ENCODE peak calls at places on chromosomes 16 and 17, in nine cellular contexts. One of them, this sample, is unnamed.

GRCh38 chr17:64202683-64203430 is 60.2 kb downstream of the TEX2 start:
- DNase-seq in tibial nerve: no peak
- DNase-seq in T-helper 2 cell: no peak
- DNase-seq in Caki2: no peak
- DNase-seq in H7: no peak
- DNase-seq in transverse colon: no peak
- DNase-seq in Calu3: no peak
- DNase-seq in fibroblast of pulmonary artery: peak
- DNase-seq in GM12892: no peak
- DNase-seq in this sample: no peak

GRCh38 chr17:77107506-77108433 is 33.0 kb upstream of the SEC14L1 start:
- DNase-seq in H7: no peak
- DNase-seq in tibial nerve: no peak
- DNase-seq in transverse colon: peak
- DNase-seq in Caki2: no peak
- DNase-seq in T-helper 2 cell: peak
- DNase-seq in GM12892: peak
- DNase-seq in Calu3: no peak
- DNase-seq in fibroblast of pulmonary artery: peak
- DNase-seq in this sample: peak

GRCh38 chr17:7046127-7046724 is 2.3 kb upstream of the SLC16A11 start:
- DNase-seq in H7: peak
- DNase-seq in fibroblast of pulmonary artery: no peak
- DNase-seq in Calu3: peak
- DNase-seq in transverse colon: peak
- DNase-seq in T-helper 2 cell: no peak
- DNase-seq in GM12892: no peak
- DNase-seq in Caki2: no peak
- DNase-seq in tibial nerve: no peak
- DNase-seq in this sample: peak

GRCh38 chr17:43949777-43950176 is 4.0 kb downstream of the PYY start:
- DNase-seq in T-helper 2 cell: no peak
- DNase-seq in H7: no peak
- DNase-seq in tibial nerve: no peak
- DNase-seq in Caki2: no peak
- DNase-seq in fibroblast of pulmonary artery: no peak
- DNase-seq in Calu3: no peak
- DNase-seq in transverse colon: no peak
- DNase-seq in GM12892: no peak
- DNase-seq in this sample: no peak

GRCh38 chr17:41333836-41334235 is 16.8 kb downstream of the KRT33A start:
- DNase-seq in tibial nerve: no peak
- DNase-seq in transverse colon: no peak
- DNase-seq in GM12892: no peak
- DNase-seq in H7: no peak
- DNase-seq in Caki2: no peak
- DNase-seq in T-helper 2 cell: no peak
- DNase-seq in Calu3: no peak
- DNase-seq in fibroblast of pulmonary artery: no peak
- DNase-seq in this sample: no peak

GRCh38 chr17:1709403-1709891 is 730 bp downstream of the TLCD2 start:
- DNase-seq in T-helper 2 cell: no peak
- DNase-seq in transverse colon: no peak
- DNase-seq in GM12892: no peak
- DNase-seq in tibial nerve: no peak
- DNase-seq in fibroblast of pulmonary artery: no peak
- DNase-seq in H7: peak
- DNase-seq in Calu3: no peak
- DNase-seq in Caki2: no peak
- DNase-seq in this sample: peak

GRCh38 chr17:27540300-27541105 is 84.3 kb downstream of the KSR1 start:
- DNase-seq in fibroblast of pulmonary artery: peak
- DNase-seq in H7: no peak
- DNase-seq in tibial nerve: peak
- DNase-seq in transverse colon: peak
- DNase-seq in GM12892: no peak
- DNase-seq in Caki2: peak
- DNase-seq in T-helper 2 cell: no peak
- DNase-seq in Calu3: no peak
- DNase-seq in this sample: peak

GRCh38 chr17:68509151-68510057 is 2.8 kb upstream of the PRKAR1A start:
- DNase-seq in fibroblast of pulmonary artery: no peak
- DNase-seq in Caki2: no peak
- DNase-seq in H7: no peak
- DNase-seq in GM12892: no peak
- DNase-seq in Calu3: no peak
- DNase-seq in tibial nerve: peak
- DNase-seq in transverse colon: peak
- DNase-seq in T-helper 2 cell: no peak
- DNase-seq in this sample: no peak

GRCh38 chr17:74917430-74917829 is 5.6 kb downstream of the USH1G start:
- DNase-seq in H7: no peak
- DNase-seq in Caki2: no peak
- DNase-seq in T-helper 2 cell: no peak
- DNase-seq in tibial nerve: no peak
- DNase-seq in Calu3: no peak
- DNase-seq in fibroblast of pulmonary artery: no peak
- DNase-seq in transverse colon: no peak
- DNase-seq in GM12892: no peak
- DNase-seq in this sample: no peak

GRCh38 chr17:79214459-79214858 is 139.8 kb downstream of the ENGASE start:
- DNase-seq in Calu3: no peak
- DNase-seq in T-helper 2 cell: no peak
- DNase-seq in H7: peak
- DNase-seq in Caki2: no peak
- DNase-seq in GM12892: no peak
- DNase-seq in tibial nerve: no peak
- DNase-seq in fibroblast of pulmonary artery: no peak
- DNase-seq in transverse colon: no peak
- DNase-seq in this sample: no peak

GRCh38 chr16:3503513-3503912 is 2.7 kb downstream of the CLUAP1 start:
- DNase-seq in Calu3: peak
- DNase-seq in Caki2: no peak
- DNase-seq in GM12892: no peak
- DNase-seq in H7: no peak
- DNase-seq in tibial nerve: no peak
- DNase-seq in transverse colon: no peak
- DNase-seq in T-helper 2 cell: no peak
- DNase-seq in fibroblast of pulmonary artery: no peak
- DNase-seq in this sample: no peak

GRCh38 chr17:1058423-1059130 is 61.6 kb downstream of the TIMM22 start:
- DNase-seq in Caki2: peak
- DNase-seq in transverse colon: peak
- DNase-seq in GM12892: no peak
- DNase-seq in fibroblast of pulmonary artery: peak
- DNase-seq in T-helper 2 cell: peak
- DNase-seq in tibial nerve: peak
- DNase-seq in Calu3: peak
- DNase-seq in H7: peak
- DNase-seq in this sample: peak

GRCh38 chr17:43905985-43906852 is 1.1 kb downstream of the MPP2 start:
- DNase-seq in Caki2: no peak
- DNase-seq in tibial nerve: peak
- DNase-seq in transverse colon: peak
- DNase-seq in fibroblast of pulmonary artery: peak
- DNase-seq in T-helper 2 cell: no peak
- DNase-seq in GM12892: no peak
- DNase-seq in Calu3: peak
- DNase-seq in H7: peak
- DNase-seq in this sample: peak

GRCh38 chr16:67844441-67844840 is 2.3 kb upstream of the NUTF2 start:
- DNase-seq in transverse colon: no peak
- DNase-seq in GM12892: no peak
- DNase-seq in fibroblast of pulmonary artery: peak
- DNase-seq in tibial nerve: no peak
- DNase-seq in Calu3: no peak
- DNase-seq in H7: peak
- DNase-seq in T-helper 2 cell: no peak
- DNase-seq in Caki2: peak
- DNase-seq in this sample: no peak

GRCh38 chr17:55576237-55576998 is 65.2 kb upstream of the SMIM36 start:
- DNase-seq in Calu3: peak
- DNase-seq in tibial nerve: peak
- DNase-seq in T-helper 2 cell: no peak
- DNase-seq in transverse colon: no peak
- DNase-seq in fibroblast of pulmonary artery: peak
- DNase-seq in GM12892: no peak
- DNase-seq in H7: no peak
- DNase-seq in Caki2: peak
- DNase-seq in this sample: no peak